ENCODE peak calls at places on chromosomes 13 and 19, in nine cellular contexts. W is upper lobe of left lung; L is uterus; X is cardiac muscle cell; V is SK-N-SH; D is CD8-positive, alpha-beta T cell; J is astrocyte; O is hepatocyte; G is pancreas. S is an unnamed sample.

GRCh38 chr19:8240274-8241229 is 31.4 kb downstream of the CERS4 start:
- DNase-seq in O (peak; percentile 94), W (peak; percentile 95), D (peak; percentile 47), J (peak; percentile 94), V (peak; percentile 93), G (peak; percentile 95), X (peak; percentile 98), L (peak; percentile 89), S (peak; percentile 84)

GRCh38 chr13:99959127-99959529 is 12.4 kb downstream of the ZIC5 start:
- DNase-seq in O (no peak), D (no peak), J (no peak), L (no peak), V (no peak), W (no peak), X (no peak), G (no peak), S (no peak)

GRCh38 chr13:39144941-39145533 is 106.8 kb downstream of the NHLRC3 start:
- DNase-seq in W (peak; percentile 26), O (peak; percentile 73), G (peak; percentile 58), L (peak; percentile 60), D (no peak), X (peak; percentile 86), J (peak; percentile 37), V (peak; percentile 56), S (peak; percentile 67)

GRCh38 chr19:24040621-24041020 is 46.4 kb upstream of the ZNF254 start:
- DNase-seq in O (no peak), D (no peak), V (no peak), L (no peak), G (no peak), X (no peak), J (no peak), W (no peak), S (no peak)

GRCh38 chr13:18235172-18235571 is 946.5 kb downstream of the TUBA3C start:
- DNase-seq in O (no peak), X (no peak), W (no peak), L (no peak), D (no peak), V (no peak), G (no peak), J (no peak), S (no peak)

GRCh38 chr19:5691930-5692784 is 2.1 kb downstream of the RPL36 start:
- DNase-seq in G (no peak), V (peak; percentile 64), J (no peak), W (no peak), D (no peak), L (no peak), X (no peak), O (peak; percentile 4), S (no peak)

GRCh38 chr13:24822640-24823039 is 58.7 kb downstream of the RNF17 start:
- DNase-seq in J (no peak), O (no peak), V (no peak), L (no peak), W (no peak), G (no peak), D (no peak), X (no peak), S (no peak)

GRCh38 chr13:98143157-98143553 is 261 bp downstream of the FARP1 start:
- DNase-seq in W (no peak), J (no peak), G (no peak), V (peak; percentile 90), L (peak; percentile 50), X (no peak), D (no peak), O (no peak), S (no peak)

GRCh38 chr19:5112175-5112574 is 143.3 kb downstream of the KDM4B start:
- DNase-seq in V (no peak), J (no peak), O (no peak), W (no peak), D (no peak), G (no peak), L (no peak), X (no peak), S (no peak)

GRCh38 chr13:60327551-60327950 is 69.5 kb upstream of the TDRD3 start:
- DNase-seq in D (no peak), L (no peak), X (no peak), V (no peak), W (no peak), G (no peak), J (no peak), O (no peak), S (no peak)

GRCh38 chr19:33350538-33351309 is 22.8 kb upstream of the CEBPG start:
- DNase-seq in W (no peak), X (peak; percentile 69), J (peak; percentile 78), L (peak; percentile 53), V (no peak), O (no peak), D (no peak), G (no peak), S (peak; percentile 79)

GRCh38 chr19:33434886-33435705 is 61.6 kb downstream of the CEBPG start:
- DNase-seq in G (no peak), X (peak; percentile 22), V (peak; percentile 90), D (no peak), O (peak; percentile 55), W (no peak), L (no peak), J (peak; percentile 17), S (no peak)

GRCh38 chr13:36612242-36612641 is 61.6 kb upstream of the SERTM1 start:
- DNase-seq in W (no peak), V (no peak), D (no peak), X (no peak), G (no peak), L (no peak), J (no peak), O (no peak), S (no peak)

GRCh38 chr13:31625115-31625514 is 114.2 kb upstream of the RXFP2 start:
- DNase-seq in O (no peak), G (no peak), V (no peak), L (no peak), X (peak; percentile 58), W (no peak), D (no peak), J (no peak), S (no peak)

DNA sequence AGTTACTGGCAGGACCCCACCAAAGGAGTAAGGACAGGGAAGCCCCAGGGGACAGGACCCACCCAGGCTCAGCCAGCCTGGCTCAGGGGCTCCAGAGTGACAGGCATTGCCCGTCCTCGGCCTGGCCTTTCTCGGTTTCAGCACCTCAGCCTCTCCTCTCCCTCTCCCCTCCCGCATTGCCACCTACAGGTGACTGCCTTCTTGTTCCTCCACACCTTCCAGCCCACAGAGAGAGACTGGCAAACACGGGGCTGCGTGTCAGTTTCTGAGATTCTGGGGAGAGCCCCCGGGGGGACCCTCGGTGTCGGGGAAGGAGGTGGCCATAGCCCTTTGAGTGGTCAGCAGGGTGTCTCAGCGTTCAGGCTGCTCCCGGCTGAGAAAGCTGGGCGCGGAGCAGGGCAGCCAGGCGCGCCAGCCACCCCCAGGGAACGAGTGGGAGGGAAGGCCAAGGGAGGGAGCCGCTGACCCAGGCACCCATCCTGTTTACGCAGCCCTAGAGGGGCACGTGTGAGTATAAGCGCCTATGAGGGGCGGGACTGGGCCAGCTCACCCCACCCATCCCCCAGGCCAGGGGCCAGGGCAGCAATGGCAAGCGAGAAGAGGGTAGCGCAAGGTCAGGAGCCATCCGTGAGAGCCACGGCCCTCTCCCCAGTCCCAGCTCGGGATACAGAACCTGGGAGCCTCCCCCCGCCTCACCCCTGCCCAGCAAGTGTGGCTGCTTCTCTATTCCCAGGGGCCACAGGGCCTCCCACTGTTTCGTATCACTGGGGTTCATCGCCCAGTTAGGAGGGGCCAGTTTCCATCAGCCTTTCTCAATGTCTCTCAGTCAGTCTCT is 743 bp upstream of the DMKN start:
- DNase-seq in V (no peak), O (peak; percentile 56), X (peak; percentile 72), G (no peak), D (no peak), L (no peak), J (no peak), W (peak; percentile 27), S (no peak)
- H3K27ac ChIP-seq in V (no peak overlapping the region), O (no peak overlapping the region), X (no peak overlapping the region), G (no peak overlapping the region), D (no peak overlapping the region), L (no peak overlapping the region), J (no peak overlapping the region), W (no peak overlapping the region), S (no peak overlapping the region)

GRCh38 chr19:2037676-2038255 is 13.3 kb downstream of the MKNK2 start:
- DNase-seq in D (no peak), G (peak; percentile 26), V (no peak), O (peak; percentile 5), L (no peak), W (peak; percentile 20), X (no peak), J (no peak), S (no peak)

GRCh38 chr19:2033825-2034159 is 17.3 kb downstream of the MKNK2 start:
- DNase-seq in X (no peak), O (no peak), J (no peak), L (no peak), W (no peak), V (no peak), D (no peak), G (peak; percentile 35), S (no peak)

GRCh38 chr19:2036424-2036823 is 14.6 kb downstream of the MKNK2 start:
- DNase-seq in O (no peak), G (peak; percentile 33), X (no peak), J (no peak), D (no peak), V (no peak), L (no peak), W (no peak), S (no peak)

GRCh38 chr19:2034729-2035589 is 16.1 kb downstream of the MKNK2 start:
- DNase-seq in X (peak; percentile 67), D (no peak), V (peak; percentile 90), L (no peak), G (peak; percentile 71), W (peak; percentile 85), O (peak; percentile 46), J (no peak), S (no peak)

GRCh38 chr19:2035590-2035991 is 15.5 kb downstream of the MKNK2 start:
- DNase-seq in V (no peak), J (no peak), O (no peak), D (no peak), W (no peak), G (peak; percentile 45), X (no peak), L (no peak), S (no peak)
- TF ChIP-seq CTCF in V (no peak), J (no peak), O (no peak), D (no peak), W (no peak), G (no peak), X (no peak), L (no peak), S (no peak)

GRCh38 chr19:29084266-29084665 is 128.7 kb downstream of the UQCRFS1 start:
- DNase-seq in D (no peak), O (peak; percentile 28), X (peak; percentile 7), G (no peak), L (no peak), V (peak; percentile 49), W (no peak), J (no peak), S (no peak)
- H3K27ac ChIP-seq in D (no peak overlapping the region), O (no peak overlapping the region), X (no peak overlapping the region), G (no peak overlapping the region), L (no peak overlapping the region), V (no peak overlapping the region), W (no peak overlapping the region), J (no peak overlapping the region), S (no peak overlapping the region)

DNA sequence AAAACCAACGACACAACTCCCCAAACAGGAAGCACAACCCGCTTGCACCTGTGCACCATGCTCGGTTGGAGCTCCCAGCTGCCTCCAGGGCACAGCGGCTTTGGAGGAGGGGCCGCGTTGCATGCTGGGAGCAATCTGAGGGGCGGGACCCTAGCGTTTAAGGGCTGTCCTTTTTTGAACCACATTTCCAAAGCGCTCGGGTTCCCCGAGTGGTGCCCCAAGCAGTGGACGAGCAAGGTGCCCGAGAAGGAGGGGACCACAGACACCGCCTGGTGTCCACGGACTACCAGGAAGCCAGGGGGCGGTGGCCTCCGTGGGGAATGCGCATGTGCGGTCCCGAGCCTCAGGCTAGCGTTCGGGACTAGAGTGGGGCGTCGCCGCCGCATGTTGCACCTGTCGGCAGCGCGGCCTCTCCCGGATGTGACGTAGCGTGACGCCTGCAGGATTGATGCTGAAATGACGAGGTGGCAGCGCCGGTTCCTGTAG is 11.9 kb upstream of the ZNF57 start:
- DNase-seq in J (no peak), V (no peak), O (no peak), W (peak; percentile 22), G (peak; percentile 23), L (peak; percentile 28), D (peak; percentile 38), X (no peak), S (no peak)
- TF ChIP-seq CTCF in J (no peak), V (no peak), O (no peak), W (no peak), G (no peak), L (peak; percentile 19), D (no peak), X (no peak), S (no peak)

S was measured in right atrium auricular region.